ENCODE peak calls at places on chromosomes 5 and 9, in seven cellular contexts. T is cardiac fibroblast, F is upper lobe of right lung, R is WTC11, A is AG04449, M is Calu3, H is foreskin fibroblast. B is an unnamed sample.
A peak's percentile ranks its signal among the peaks of the same experiment; 100 is the strongest.

GRCh38 chr5:72291601-72292000 is 28.4 kb downstream of the MRPS27 start:
- DNase-seq in M (no peak), T (no peak), R (no peak), A (no peak), F (no peak), H (no peak), B (no peak)

GRCh38 chr9:26508897-26509296 is 383.7 kb downstream of the CAAP1 start:
- DNase-seq in M (no peak), R (no peak), A (no peak), T (no peak), F (no peak), H (no peak), B (no peak)

GRCh38 chr9:76905984-76906861 is at the start of gene PRUNE2:
- DNase-seq in T (peak; percentile 87), M (peak; percentile 54), A (peak; percentile 38), R (peak; percentile 93), H (peak; percentile 95), F (peak; percentile 89), B (peak; percentile 95)

GRCh38 chr5:122507581-122507980 is 195.5 kb downstream of the SNCAIP start:
- DNase-seq in F (no peak), M (no peak), T (no peak), R (no peak), H (no peak), A (no peak), B (no peak)

GRCh38 chr9:107079589-107079988 is 203.5 kb upstream of the RAD23B start:
- DNase-seq in A (no peak), T (no peak), M (no peak), F (no peak), H (no peak), R (no peak), B (no peak)

GRCh38 chr5:132211787-132212186 is 15.9 kb downstream of the P4HA2 start:
- DNase-seq in T (peak; percentile 37), M (no peak), R (no peak), F (no peak), A (no peak), H (no peak), B (no peak)

GRCh38 chr5:132961887-132962286 is 1.5 kb downstream of the AFF4 start:
- DNase-seq in F (no peak), A (peak; percentile 17), T (peak; percentile 71), H (peak; percentile 79), M (no peak), R (no peak), B (no peak)

GRCh38 chr5:127746756-127747155 is 43.6 kb downstream of the CCDC192 start:
- DNase-seq in A (no peak), H (peak; percentile 51), F (no peak), T (peak; percentile 56), M (no peak), R (no peak), B (no peak)

GRCh38 chr9:99967457-99967856 is 61.0 kb downstream of the STX17 start:
- DNase-seq in F (no peak), H (no peak), T (no peak), M (no peak), A (no peak), R (no peak), B (no peak)

GRCh38 chr9:132798817-132799790 is 79.0 kb downstream of the AK8 start:
- DNase-seq in T (peak; percentile 10), A (no peak), H (peak; percentile 25), M (peak; percentile 65), F (peak; percentile 81), R (peak; percentile 36), B (no peak)

GRCh38 chr9:124522121-124523098 is 15.2 kb upstream of the NR5A1 start:
- DNase-seq in A (no peak), F (no peak), M (no peak), H (no peak), R (peak; percentile 75), T (no peak), B (no peak)

GRCh38 chr9:113919422-113919821 is 43.3 kb downstream of the ZNF618 start:
- DNase-seq in A (no peak), M (no peak), F (no peak), T (no peak), H (no peak), R (no peak), B (no peak)

GRCh38 chr5:148259288-148259687 is 9.3 kb upstream of the SPINK13 start:
- DNase-seq in H (no peak), M (no peak), A (no peak), R (no peak), F (no peak), T (no peak), B (no peak)

GRCh38 chr5:111072949-111073682 is 1.6 kb downstream of the TSLP start:
- DNase-seq in M (peak; percentile 35), R (peak; percentile 77), F (peak; percentile 85), A (no peak), T (peak; percentile 29), H (peak; percentile 88), B (peak; percentile 72)

GRCh38 chr9:122281368-122281767 is 16.7 kb downstream of the MRRF start:
- DNase-seq in T (no peak), H (no peak), F (no peak), M (no peak), R (no peak), A (no peak), B (no peak)

GRCh38 chr5:179261301-179262125 is 83.7 kb downstream of the ADAMTS2 start:
- DNase-seq in R (peak; percentile 84), A (no peak), F (peak; percentile 57), H (peak; percentile 85), T (peak; percentile 54), M (no peak), B (no peak)
- TF ChIP-seq CTCF in R (no peak), A (peak; percentile 40), F (peak; percentile 23), H (peak; percentile 36), T (peak; percentile 23), M (no peak), B (peak; percentile 65)

DNA sequence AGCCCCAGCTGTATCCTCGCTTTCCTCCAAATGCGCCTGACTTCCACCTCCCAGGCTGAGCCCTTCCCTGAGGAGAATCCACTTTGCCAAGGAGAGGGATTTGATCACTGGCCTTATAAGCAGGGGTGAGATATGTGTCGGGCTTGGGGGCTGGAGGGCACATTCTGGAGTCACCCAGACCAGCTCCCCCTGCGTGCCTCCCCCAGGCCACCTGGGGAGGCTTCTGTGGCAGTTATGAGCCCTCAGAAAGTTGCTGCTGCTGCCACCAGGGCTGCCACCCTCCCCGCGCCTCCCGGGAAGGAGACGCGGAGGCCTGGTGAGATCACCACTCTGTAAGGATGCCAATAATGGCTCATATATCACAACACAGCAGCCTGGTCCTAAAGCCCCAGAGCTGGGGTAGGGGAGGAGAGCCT is 211.5 kb downstream of the PAPPA start:
- DNase-seq in T (peak; percentile 85), M (no peak), H (peak; percentile 88), R (no peak), F (no peak), A (peak; percentile 17), B (no peak)
- TF ChIP-seq CTCF in T (peak; percentile 26), M (no peak), H (peak; percentile 9), R (no peak), F (no peak), A (peak; percentile 42), B (peak; percentile 60)

GRCh38 chr5:173396311-173396993 is 68.2 kb upstream of the STC2 start:
- DNase-seq in R (peak; percentile 73), M (peak; percentile 13), H (peak; percentile 37), F (no peak), A (no peak), T (peak; percentile 7), B (no peak)
- TF ChIP-seq CTCF in R (no peak), M (no peak), H (no peak), F (no peak), A (no peak), T (peak; percentile 17), B (peak; percentile 47)

GRCh38 chr9:37345038-37345437 is 77.5 kb upstream of the GRHPR start:
- DNase-seq in T (no peak), R (no peak), A (no peak), F (no peak), H (no peak), M (no peak), B (no peak)
- TF ChIP-seq CTCF in T (no peak), R (no peak), A (no peak), F (no peak), H (no peak), M (no peak), B (no peak)

DNA sequence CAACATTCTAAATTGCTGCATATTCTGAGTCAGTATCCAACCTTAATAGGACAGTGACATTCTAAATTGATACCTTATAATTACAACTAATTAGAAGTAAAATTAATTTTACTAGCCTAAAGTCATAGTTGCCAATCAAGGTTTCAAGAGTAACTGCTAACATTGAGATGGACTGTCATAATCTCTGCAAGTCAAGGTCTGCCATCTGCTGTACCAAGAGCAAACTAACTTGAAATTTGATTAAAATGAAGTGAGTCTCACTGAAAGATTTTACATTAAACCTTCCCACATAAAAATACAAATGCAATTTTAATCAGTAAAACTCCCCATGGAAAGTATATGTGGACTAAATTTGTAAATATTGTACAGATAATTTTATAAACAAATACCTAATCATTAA is 235.3 kb downstream of the PRDM9 start:
- DNase-seq in R (no peak), F (no peak), T (peak; percentile 2), H (no peak), A (no peak), M (no peak), B (no peak)
- TF ChIP-seq CTCF in R (no peak), F (no peak), T (no peak), H (no peak), A (no peak), M (no peak), B (peak; percentile 54)

GRCh38 chr5:151078490-151079262 is 2.2 kb downstream of the TNIP1 start:
- DNase-seq in M (peak; percentile 71), A (no peak), R (no peak), F (peak; percentile 56), T (no peak), H (no peak), B (no peak)

GRCh38 chr5:151079838-151080619 is 805 bp downstream of the TNIP1 start:
- DNase-seq in T (peak; percentile 67), F (no peak), R (no peak), A (no peak), M (peak; percentile 49), H (peak; percentile 73), B (no peak)

GRCh38 chr5:151081426-151082273 is 816 bp upstream of the TNIP1 start:
- DNase-seq in R (no peak), A (no peak), M (no peak), F (no peak), H (peak; percentile 74), T (no peak), B (no peak)

GRCh38 chr5:151082274-151082902 is 1.6 kb upstream of the TNIP1 start:
- DNase-seq in H (peak; percentile 46), A (no peak), F (peak; percentile 35), T (no peak), M (peak; percentile 64), R (peak; percentile 49), B (no peak)

DNA sequence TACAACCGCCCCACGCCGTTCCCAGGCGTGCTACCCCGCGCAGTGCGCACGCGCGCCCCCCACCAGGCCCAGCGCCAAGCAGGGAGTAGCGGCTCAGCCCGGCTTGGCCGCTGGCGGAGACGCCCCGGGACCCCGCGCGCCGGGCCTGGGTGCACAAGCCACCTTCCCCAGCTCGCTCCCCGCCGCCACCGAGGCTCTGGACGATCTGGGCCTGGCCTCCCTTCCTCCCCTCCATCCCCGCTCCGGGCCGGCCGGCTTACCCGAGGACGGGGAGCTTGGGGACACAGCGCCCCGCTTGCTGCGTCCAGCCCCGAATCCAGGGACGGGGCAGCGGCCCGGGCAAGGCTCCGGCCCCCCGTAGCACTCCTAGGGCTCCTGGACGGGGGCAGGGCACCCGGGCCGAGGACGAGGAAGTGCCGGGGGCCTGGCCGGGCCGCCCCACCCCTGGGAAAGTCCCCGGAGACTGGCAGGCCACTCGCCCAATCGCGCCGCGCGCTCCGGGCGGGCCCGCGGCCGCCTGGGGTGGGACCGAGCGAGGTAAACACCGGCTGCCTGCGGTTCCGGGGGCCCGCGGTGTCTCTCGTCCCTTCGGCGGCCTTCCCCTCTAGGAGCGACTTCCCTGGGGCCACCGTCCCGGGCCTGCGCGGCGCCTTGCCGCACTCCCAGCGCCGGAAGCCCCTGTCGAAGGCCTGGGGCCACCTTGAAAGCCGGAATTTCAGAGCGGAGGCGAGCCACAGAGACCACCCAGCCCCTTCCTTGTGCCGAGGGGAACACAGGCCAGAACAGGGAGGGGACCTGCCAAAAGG is at the start of gene TNIP1:
- DNase-seq in T (peak; percentile 94), A (no peak), R (peak; percentile 82), M (peak; percentile 99), F (peak; percentile 97), H (peak; percentile 96), B (no peak)
- TF ChIP-seq CTCF in T (no peak), A (no peak), R (no peak), M (no peak), F (no peak), H (no peak), B (peak; percentile 18)